ENCODE peak calls at places on chromosomes 1 and 21, in seven cellular contexts. O is NB4; Y is CD8-positive, alpha-beta T cell; Q is GM13976; H is foreskin fibroblast; A is fibroblast of mammary gland; X is ovary. C is an unnamed sample.

GRCh38 chr1:183270541-183271141 is 84.6 kb downstream of the LAMC2 start:
- DNase-seq in Q (no peak), A (peak), X (no peak), H (peak), Y (no peak), O (no peak), C (peak)

GRCh38 chr1:111219466-111220286 is 7.8 kb upstream of the CHI3L2 start:
- DNase-seq in Q (peak), H (no peak), Y (peak), X (no peak), A (no peak), O (peak), C (peak)

GRCh38 chr1:17653728-17654351 is 101.3 kb upstream of the ACTL8 start:
- DNase-seq in X (peak), O (peak), H (peak), Q (peak), A (peak), Y (peak), C (peak)

GRCh38 chr1:34681481-34682451 is 73.1 kb upstream of the GJB5 start:
- DNase-seq in X (no peak), Q (peak), O (peak), H (peak), Y (peak), A (peak), C (peak)

GRCh38 chr21:36589352-36589971 is 109.5 kb upstream of the SIM2 start:
- DNase-seq in Q (peak), O (peak), H (peak), A (peak), X (peak), Y (peak), C (peak)

GRCh38 chr1:223748773-223749733 is 36.7 kb downstream of the CAPN2 start:
- DNase-seq in H (peak), Q (peak), Y (peak), X (peak), O (peak), A (peak), C (peak)

GRCh38 chr1:3858231-3858981 is 1.1 kb downstream of the DFFB start:
- DNase-seq in O (peak), H (peak), X (peak), Q (no peak), Y (no peak), A (peak), C (peak)

GRCh38 chr1:40438391-40439015 is 11.8 kb upstream of the ZFP69B start:
- DNase-seq in X (no peak), Y (peak), A (peak), O (peak), Q (peak), H (peak), C (peak)

GRCh38 chr1:172185206-172185605 is 235.3 kb upstream of the C1orf105 start:
- DNase-seq in H (no peak), Q (peak), Y (no peak), X (no peak), A (peak), O (peak), C (peak)

GRCh38 chr21:32956257-32956656 is 69.5 kb upstream of the OLIG2 start:
- DNase-seq in X (no peak), H (no peak), A (no peak), O (no peak), Y (no peak), Q (no peak), C (no peak)

GRCh38 chr1:226660410-226661182 is 78.5 kb downstream of the ITPKB start:
- DNase-seq in Q (no peak), O (peak), H (no peak), X (no peak), Y (no peak), A (no peak), C (no peak)

GRCh38 chr21:45479691-45480675 is 62.3 kb downstream of the SLC19A1 start:
- DNase-seq in O (peak), H (no peak), Q (no peak), A (no peak), X (no peak), Y (peak), C (no peak)

GRCh38 chr1:90475623-90476022 is 241.5 kb downstream of the BARHL2 start:
- DNase-seq in Y (no peak), Q (no peak), O (peak), A (no peak), X (no peak), H (no peak), C (no peak)

GRCh38 chr1:88646852-88647645 is 37.0 kb upstream of the PKN2 start:
- DNase-seq in Y (no peak), H (no peak), O (peak), Q (no peak), A (peak), X (no peak), C (peak)

GRCh38 chr21:46128983-46129571 is 26.3 kb downstream of the FTCD start:
- DNase-seq in Y (no peak), Q (no peak), O (no peak), H (no peak), A (peak), X (peak), C (no peak)

GRCh38 chr1:220808501-220809186 is 21.9 kb downstream of the MTARC1 start:
- DNase-seq in Y (no peak), A (no peak), H (no peak), X (no peak), O (no peak), Q (no peak), C (no peak)

DNA sequence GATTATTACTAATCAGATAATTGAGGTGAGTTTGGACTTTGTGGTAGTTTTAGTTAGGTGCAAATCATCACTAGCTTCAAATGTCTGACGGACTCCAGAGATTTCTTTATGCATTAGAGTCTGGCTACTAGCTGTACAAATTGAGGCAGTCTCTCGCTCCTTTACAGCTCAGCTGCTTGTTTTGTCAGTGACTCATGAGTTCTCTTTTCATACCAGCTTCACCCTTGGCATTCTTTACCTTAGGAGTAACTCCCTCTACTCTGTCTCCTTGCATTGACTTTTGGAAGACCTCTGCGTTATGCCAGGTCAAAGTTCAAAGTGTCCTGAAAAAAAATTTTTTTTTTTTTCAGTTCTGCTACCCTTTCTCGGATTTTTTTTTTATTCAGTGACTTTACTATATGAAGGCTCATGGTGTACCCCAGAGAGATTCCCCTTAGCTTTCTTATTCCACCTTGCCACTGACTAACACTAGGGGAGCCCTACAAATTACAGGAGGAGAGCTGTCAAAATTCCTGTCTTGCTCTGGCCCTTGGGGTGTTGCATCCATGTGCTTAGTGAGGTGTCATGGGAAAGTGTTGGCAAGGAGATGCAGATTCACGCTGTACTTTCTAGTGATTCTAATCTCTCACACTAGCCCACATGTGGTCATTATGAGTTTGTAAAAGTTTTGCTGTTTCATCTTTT is 576.6 kb downstream of the ADGRL2 start:
- DNase-seq in X (no peak), A (no peak), O (no peak), Q (no peak), Y (no peak), H (no peak), C (no peak)
- TF ChIP-seq CTCF in X (no peak), A (no peak), O (no peak), Q (no peak), Y (no peak), H (no peak), C (no peak)

DNA sequence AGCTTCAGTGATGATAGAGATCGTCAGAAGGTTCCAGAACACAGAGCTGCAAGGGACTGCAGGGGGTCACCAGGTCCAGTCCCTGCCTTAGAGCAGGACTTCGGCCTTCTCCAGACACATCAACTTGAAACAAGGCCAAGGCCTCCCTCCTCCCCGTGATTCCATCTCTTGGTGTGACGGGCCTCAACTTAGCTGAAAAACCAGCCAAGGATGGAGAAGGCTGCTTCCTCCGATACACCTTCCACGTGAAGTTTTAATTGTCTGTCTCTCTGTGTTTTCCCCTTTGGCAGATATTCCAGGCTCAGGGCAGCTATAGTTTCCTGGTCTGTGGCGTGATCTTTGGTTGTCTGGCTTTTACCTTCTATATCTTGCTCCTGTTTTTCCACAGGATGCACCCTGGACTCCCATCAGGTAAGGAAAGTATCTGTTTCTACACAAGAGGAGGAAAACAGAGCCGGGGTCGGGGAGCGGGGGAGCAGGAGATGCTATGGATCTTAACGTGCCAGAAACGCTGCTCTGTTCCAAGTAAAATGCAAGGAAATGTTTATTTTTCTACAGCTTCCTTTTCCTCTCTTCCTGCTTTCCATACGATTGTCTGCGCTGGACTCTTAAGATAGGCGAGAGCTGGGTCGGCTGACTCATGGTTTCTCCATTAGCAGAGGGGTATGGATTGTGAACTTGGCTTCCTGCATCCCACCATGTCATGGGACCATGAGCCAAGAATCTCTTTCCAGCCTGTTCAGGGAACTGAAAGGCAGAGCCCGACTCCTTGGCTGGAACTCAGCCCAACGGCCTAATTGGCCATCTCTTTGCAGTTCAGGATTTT is 32.8 kb downstream of the ELK4 start:
- DNase-seq in H (peak), X (peak), A (peak), O (no peak), Y (peak), Q (no peak), C (no peak)
- TF ChIP-seq CTCF in H (no peak), X (no peak), A (no peak), O (no peak), Y (no peak), Q (no peak), C (no peak)

DNA sequence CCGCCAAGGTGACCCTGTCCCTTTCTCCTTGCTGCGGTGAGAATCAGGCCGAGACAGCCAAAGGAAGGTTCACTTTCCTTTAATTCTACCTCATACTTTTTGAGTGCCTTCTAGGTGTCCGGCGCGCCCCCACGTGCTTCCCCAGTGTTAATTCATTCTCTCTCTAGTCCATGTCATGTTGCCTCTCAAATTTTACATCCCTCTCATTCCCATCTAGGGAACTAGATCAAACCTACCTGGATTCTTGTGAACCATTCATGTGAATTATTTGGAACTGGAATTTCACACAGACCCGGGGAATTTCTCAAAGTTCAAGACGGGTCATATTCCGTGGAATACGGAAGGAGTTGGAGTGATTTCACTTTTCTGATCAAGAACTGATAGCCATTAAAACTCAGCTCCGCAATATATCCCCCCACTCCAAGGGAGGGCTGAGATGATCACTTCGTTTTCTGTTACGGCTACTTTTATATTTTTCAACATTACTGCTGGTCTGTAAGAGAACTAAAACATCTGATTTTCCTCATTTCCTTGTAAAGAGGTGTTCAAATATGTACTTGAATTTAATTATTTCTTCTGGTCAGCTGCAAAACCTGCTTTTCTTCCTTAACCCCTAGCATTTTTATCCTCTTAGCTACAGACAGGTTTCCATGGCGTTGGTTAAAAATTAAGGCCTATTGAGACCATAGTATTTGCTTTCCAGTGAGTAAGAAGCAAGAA is 1.0 kb upstream of the ENO1 start:
- DNase-seq in H (no peak), A (no peak), O (no peak), Y (peak), X (no peak), Q (no peak), C (no peak)
- TF ChIP-seq CTCF in H (peak), A (no peak), O (no peak), Y (peak), X (peak), Q (no peak), C (no peak)

GRCh38 chr21:30463713-30464112 is 16.5 kb downstream of the KRTAP19-1 start:
- DNase-seq in Q (no peak), Y (no peak), O (peak), H (no peak), A (peak), X (no peak), C (peak)
- TF ChIP-seq CTCF in Q (no peak), Y (no peak), O (peak), H (peak), A (peak), X (no peak), C (peak)

DNA sequence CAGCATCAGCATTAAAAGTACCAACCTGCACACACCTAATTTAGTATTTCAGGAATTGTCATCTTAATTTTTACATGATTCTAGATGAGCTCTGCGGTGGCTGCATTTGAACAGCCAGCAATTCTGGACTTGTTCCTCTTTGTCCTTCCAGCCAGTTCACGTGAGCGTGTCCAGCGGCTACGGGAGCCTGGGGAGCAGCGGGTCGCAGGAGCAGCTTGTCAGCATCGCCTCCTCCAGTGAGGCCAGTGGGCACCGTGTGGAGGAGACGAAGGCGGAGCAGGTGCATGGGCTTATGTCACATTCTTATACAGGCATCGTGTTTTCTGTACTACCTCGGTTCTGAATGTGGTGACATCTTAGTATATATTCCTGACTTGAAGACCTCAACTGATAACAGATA is 25.7 kb downstream of the PER3 start:
- DNase-seq in Q (no peak), A (no peak), O (no peak), H (no peak), X (no peak), Y (no peak), C (no peak)
- TF ChIP-seq CTCF in Q (no peak), A (no peak), O (no peak), H (no peak), X (no peak), Y (no peak), C (no peak)

GRCh38 chr1:22731924-22732522 is 21.4 kb downstream of the EPHB2 start:
- DNase-seq in A (peak), X (no peak), Y (no peak), Q (peak), O (peak), H (no peak), C (peak)
- TF ChIP-seq CTCF in A (peak), X (no peak), Y (no peak), Q (no peak), O (peak), H (peak), C (peak)

DNA sequence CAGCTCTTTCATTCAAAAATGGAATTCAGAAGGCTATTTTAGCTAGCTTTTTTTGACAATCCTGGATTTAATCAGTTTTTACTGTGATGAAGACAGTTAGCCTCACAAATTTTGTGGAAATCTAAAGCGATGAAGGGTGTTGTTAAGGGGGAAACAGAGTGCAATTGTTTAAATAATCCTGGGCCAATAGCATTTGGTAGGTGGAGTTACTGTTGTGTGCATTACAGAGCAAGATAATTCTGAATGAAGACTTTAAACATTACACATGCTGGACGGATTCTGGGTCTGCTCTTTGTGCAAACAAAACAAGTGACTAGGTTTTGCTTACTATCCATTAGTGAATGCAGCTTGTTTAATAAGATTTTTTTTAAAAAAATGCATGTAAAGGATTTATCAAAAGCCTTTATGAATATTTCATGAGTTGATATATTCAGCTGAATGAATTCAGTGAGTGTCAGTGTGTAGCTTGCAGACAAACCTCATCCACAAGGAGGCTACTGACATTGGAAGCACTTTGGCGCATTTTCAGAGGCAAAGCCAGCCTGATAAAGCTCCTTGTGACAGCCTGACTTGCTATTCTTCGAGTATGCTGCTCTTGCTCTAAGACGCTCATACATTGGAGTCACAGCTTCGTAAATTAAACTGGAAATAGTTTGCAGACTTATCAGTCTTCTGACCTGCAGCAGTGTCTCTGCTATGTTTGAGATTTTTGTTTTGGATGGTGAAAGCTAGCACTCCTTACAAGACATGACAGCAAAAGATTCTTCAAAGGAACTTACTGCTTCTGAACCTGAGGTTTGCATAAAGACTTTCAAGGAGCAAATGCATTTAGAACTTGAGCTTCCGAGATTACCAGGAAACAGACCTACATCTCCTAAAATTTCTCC is 199.7 kb downstream of the PDE4B start:
- DNase-seq in A (no peak), H (no peak), X (no peak), Y (no peak), Q (no peak), O (no peak), C (no peak)
- TF ChIP-seq CTCF in A (no peak), H (no peak), X (no peak), Y (no peak), Q (no peak), O (no peak), C (no peak)

DNA sequence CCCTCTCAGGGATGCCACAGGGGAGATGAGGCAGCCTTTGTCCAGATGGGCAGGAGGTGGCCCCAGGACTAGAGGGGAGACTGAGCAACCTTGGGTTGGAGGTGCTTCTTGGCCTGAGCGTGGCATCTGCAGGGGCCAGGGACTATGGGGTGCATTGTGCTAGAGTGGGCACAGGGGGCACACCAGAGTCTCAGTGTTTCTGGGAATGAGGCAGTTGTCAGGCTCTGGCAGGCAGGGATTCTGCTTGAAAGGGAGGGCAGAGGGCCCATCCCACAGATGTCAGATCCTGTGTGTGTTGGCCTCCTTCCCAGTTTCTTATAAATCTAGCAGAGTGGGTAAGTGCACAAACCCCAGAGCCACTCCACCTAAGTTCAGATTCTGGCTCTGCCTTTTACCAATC is 13.7 kb downstream of the LGR6 start:
- DNase-seq in H (peak), X (no peak), O (no peak), Y (no peak), A (peak), Q (no peak), C (no peak)
- TF ChIP-seq CTCF in H (no peak), X (no peak), O (no peak), Y (no peak), A (no peak), Q (no peak), C (no peak)